ENCODE peak calls at places on chromosomes 13 and 19, in five cellular contexts. J is GM23248, Q is skeletal muscle cell, B is EL, S is NCI-H345. P is an unnamed sample.
A peak's percentile ranks its signal among the peaks of the same experiment; 100 is the strongest.

GRCh38 chr13:51223284-51224270 is 1.4 kb downstream of the FAM124A start:
- DNase-seq in J (no peak), B (no peak), S (no peak), Q (no peak), P (no peak)

GRCh38 chr19:12865746-12866415 is 15.4 kb downstream of the DNASE2 start:
- DNase-seq in Q (no peak), J (no peak), B (no peak), S (no peak), P (no peak)

GRCh38 chr13:99751517-99752199 is 219.9 kb downstream of the ZIC5 start:
- DNase-seq in S (no peak), B (no peak), J (no peak), Q (no peak), P (no peak)

GRCh38 chr13:75687145-75687763 is 51.1 kb downstream of the LMO7 start:
- DNase-seq in J (peak; percentile 74), Q (no peak), B (peak; percentile 57), S (no peak), P (no peak)

GRCh38 chr13:27421101-27421881 is 3.1 kb upstream of the GTF3A start:
- DNase-seq in B (no peak), Q (no peak), J (no peak), S (no peak), P (no peak)

GRCh38 chr13:112693831-112694497 is 4.1 kb downstream of the ATP11A start:
- DNase-seq in J (peak; percentile 88), S (peak; percentile 16), B (peak; percentile 74), Q (no peak), P (peak; percentile 41)

GRCh38 chr19:17246681-17247425 is 1.1 kb upstream of the NR2F6 start:
- DNase-seq in S (no peak), J (peak; percentile 59), Q (no peak), B (peak; percentile 45), P (no peak)

GRCh38 chr19:46513461-46514236 is 18.0 kb upstream of the PNMA8B start:
- DNase-seq in J (peak; percentile 84), S (peak; percentile 45), B (peak; percentile 75), Q (peak; percentile 15), P (no peak)

GRCh38 chr13:51978836-51979556 is 32.3 kb downstream of the ATP7B start:
- DNase-seq in J (no peak), B (no peak), S (no peak), Q (no peak), P (no peak)

GRCh38 chr13:113159701-113160100 is 1.3 kb downstream of the PROZ start:
- DNase-seq in B (no peak), Q (no peak), S (no peak), J (no peak), P (no peak)

GRCh38 chr13:94479559-94480095 is at the start of gene DCT:
- DNase-seq in Q (no peak), J (no peak), B (no peak), S (peak; percentile 12), P (no peak)

GRCh38 chr19:46461537-46461936 is 9.8 kb downstream of the PNMA8A start:
- DNase-seq in Q (no peak), J (no peak), S (no peak), B (peak; percentile 17), P (no peak)

GRCh38 chr19:4889034-4889825 is 13.5 kb downstream of the ARRDC5 start:
- DNase-seq in S (no peak), B (peak; percentile 92), J (peak; percentile 95), Q (no peak), P (no peak)

GRCh38 chr13:30711375-30711774 is 24.0 kb upstream of the ALOX5AP start:
- DNase-seq in S (no peak), B (no peak), Q (peak; percentile 60), J (peak; percentile 72), P (peak; percentile 29)

GRCh38 chr13:30257433-30258099 is 49.8 kb downstream of the KATNAL1 start:
- DNase-seq in J (no peak), Q (no peak), B (peak; percentile 24), S (no peak), P (no peak)

GRCh38 chr19:33368074-33368864 is 5.2 kb upstream of the CEBPG start:
- DNase-seq in Q (no peak), J (peak; percentile 76), S (no peak), B (peak; percentile 63), P (no peak)

GRCh38 chr19:37977391-37977790 is 70.4 kb downstream of the SIPA1L3 start:
- DNase-seq in Q (no peak), B (no peak), S (no peak), J (no peak), P (no peak)

GRCh38 chr13:87872813-87873212 is 201.6 kb downstream of the SLITRK5 start:
- DNase-seq in S (no peak), J (no peak), B (no peak), Q (no peak), P (no peak)

GRCh38 chr19:33171916-33172359 is 22.2 kb upstream of the LRP3 start:
- DNase-seq in J (peak; percentile 70), B (peak; percentile 59), Q (no peak), S (no peak), P (no peak)

GRCh38 chr19:35797663-35798062 is 15.0 kb downstream of the PRODH2 start:
- DNase-seq in B (no peak), J (no peak), S (no peak), Q (no peak), P (no peak)

GRCh38 chr19:3336680-3337523 is 29.5 kb upstream of the NFIC start:
- DNase-seq in J (peak; percentile 74), Q (peak; percentile 83), S (peak; percentile 62), B (peak; percentile 42), P (peak; percentile 18)

GRCh38 chr19:13764821-13765394 is 586 bp downstream of the MRI1 start:
- DNase-seq in J (peak; percentile 62), S (no peak), Q (no peak), B (no peak), P (no peak)

GRCh38 chr19:48900477-48901452 is 653 bp downstream of the NUCB1 start:
- DNase-seq in Q (no peak), J (peak; percentile 65), B (peak; percentile 29), S (no peak), P (no peak)

GRCh38 chr13:111993701-111994100 is 73.2 kb upstream of the SOX1 start:
- DNase-seq in Q (no peak), B (no peak), J (no peak), S (no peak), P (no peak)

GRCh38 chr19:58229255-58229639 is 533 bp downstream of the ZNF544 start:
- DNase-seq in B (peak; percentile 29), J (peak; percentile 65), S (no peak), Q (peak; percentile 3), P (no peak)

GRCh38 chr19:14476663-14477401 is 1.7 kb upstream of the PTGER1 start:
- DNase-seq in J (peak; percentile 80), S (no peak), B (peak; percentile 57), Q (peak; percentile 54), P (peak; percentile 41)

GRCh38 chr19:18401580-18402112 is 4.2 kb upstream of the LRRC25 start:
- DNase-seq in Q (peak; percentile 30), B (peak; percentile 70), J (peak; percentile 77), S (no peak), P (no peak)

GRCh38 chr13:60583196-60583908 is 186.3 kb downstream of the TDRD3 start:
- DNase-seq in S (no peak), B (peak; percentile 14), Q (no peak), J (peak; percentile 89), P (no peak)

GRCh38 chr13:63609574-63609973 is 2193.9 kb upstream of the PCDH20 start:
- DNase-seq in B (no peak), S (no peak), J (no peak), Q (no peak), P (no peak)

GRCh38 chr13:27599845-27600553 is 20.3 kb downstream of the LNX2 start:
- DNase-seq in S (no peak), Q (peak; percentile 51), B (peak; percentile 85), J (peak; percentile 65), P (no peak)

P was measured in AG04450.